ENCODE peak calls at places on chromosomes 2 and 18, in four cellular contexts. W, Y, P and X are unnamed samples.
A peak's percentile ranks its signal among the peaks of the same experiment; 100 is the strongest.

GRCh38 chr2:25374411-25374810 is 32.7 kb upstream of the DNMT3A start:
- DNase-seq in W (no peak), P (no peak), Y (no peak), X (no peak)

GRCh38 chr2:199055336-199055735 is 402.4 kb downstream of the SATB2 start:
- DNase-seq in Y (no peak), P (no peak), W (no peak), X (no peak)

GRCh38 chr2:201228271-201228911 is 31.9 kb upstream of the CASP8 start:
- DNase-seq in Y (no peak), P (no peak), W (no peak), X (no peak)

GRCh38 chr18:26480897-26481795 is 67.2 kb downstream of the KCTD1 start:
- DNase-seq in Y (no peak), W (peak; percentile 5), P (no peak), X (no peak)

GRCh38 chr2:84969511-84970265 is 1.3 kb upstream of the KCMF1 start:
- DNase-seq in W (no peak), Y (no peak), P (no peak), X (no peak)

GRCh38 chr2:136905779-136906178 is 140.4 kb downstream of the THSD7B start:
- DNase-seq in Y (no peak), W (no peak), P (no peak), X (no peak)

GRCh38 chr2:142525720-142526119 is 351.7 kb upstream of the KYNU start:
- DNase-seq in Y (no peak), P (no peak), W (no peak), X (no peak)

GRCh38 chr18:24262097-24262496 is 123.2 kb downstream of the CABYR start:
- DNase-seq in P (no peak), Y (no peak), W (no peak), X (no peak)

GRCh38 chr2:98378901-98379300 is 32.6 kb downstream of the CNGA3 start:
- DNase-seq in P (no peak), Y (peak; percentile 6), W (no peak), X (no peak)

GRCh38 chr18:7584646-7585271 is 17.6 kb downstream of the PTPRM start:
- DNase-seq in W (no peak), Y (no peak), P (no peak), X (no peak)

GRCh38 chr2:1581965-1582625 is 162.2 kb downstream of the PXDN start:
- DNase-seq in W (no peak), Y (no peak), P (no peak), X (no peak)

GRCh38 chr2:101781326-101781725 is 83.8 kb downstream of the MAP4K4 start:
- DNase-seq in P (no peak), W (no peak), Y (peak; percentile 55), X (no peak)

GRCh38 chr2:3633982-3634630 is 23.9 kb upstream of the ALLC start:
- DNase-seq in Y (no peak), W (no peak), P (no peak), X (no peak)

GRCh38 chr18:47949197-47949596 is 18.7 kb upstream of the SMAD2 start:
- DNase-seq in W (no peak), Y (no peak), P (no peak), X (no peak)

GRCh38 chr2:45652090-45653050 is 895 bp downstream of the PRKCE start:
- DNase-seq in P (no peak), W (no peak), Y (no peak), X (peak; percentile 31)

GRCh38 chr2:162989507-162989906 is 150.9 kb upstream of the KCNH7 start:
- DNase-seq in P (no peak), W (no peak), Y (no peak), X (peak; percentile 9)

GRCh38 chr2:30287190-30287589 is 55.9 kb downstream of the LBH start:
- DNase-seq in Y (no peak), P (no peak), W (no peak), X (no peak)

GRCh38 chr2:200615247-200615646 is 29.4 kb downstream of the AOX1 start:
- DNase-seq in P (no peak), W (peak; percentile 68), Y (no peak), X (no peak)

GRCh38 chr2:207163815-207164747 is 1.7 kb downstream of the KLF7 start:
- DNase-seq in W (peak; percentile 37), Y (no peak), P (no peak), X (no peak)

GRCh38 chr2:159617651-159618050 is 1.3 kb upstream of the BAZ2B start:
- DNase-seq in W (no peak), Y (peak; percentile 17), P (no peak), X (no peak)

GRCh38 chr18:48616484-48617255 is 77.8 kb downstream of the CTIF start:
- DNase-seq in W (no peak), Y (no peak), P (no peak), X (no peak)

GRCh38 chr18:39701839-39702238 is 2136.2 kb upstream of the CELF4 start:
- DNase-seq in P (no peak), W (peak; percentile 88), Y (no peak), X (no peak)

GRCh38 chr2:64700133-64700809 is 46.6 kb upstream of the SERTAD2 start:
- DNase-seq in P (peak; percentile 62), W (no peak), Y (no peak), X (no peak)

GRCh38 chr2:106932644-106933043 is 46.7 kb upstream of the ST6GAL2 start:
- DNase-seq in W (no peak), Y (no peak), P (no peak), X (no peak)

GRCh38 chr2:43199492-43200481 is 26.6 kb downstream of the ZFP36L2 start:
- DNase-seq in W (peak; percentile 83), P (no peak), Y (no peak), X (no peak)

GRCh38 chr2:122515731-122516130 is 760.3 kb downstream of the TSN start:
- DNase-seq in P (no peak), Y (no peak), W (no peak), X (no peak)

GRCh38 chr2:161020437-161020836 is 139.8 kb upstream of the TANK start:
- DNase-seq in P (no peak), Y (no peak), W (no peak), X (no peak)

GRCh38 chr18:69968073-69968472 is 20.4 kb upstream of the CD226 start:
- DNase-seq in P (no peak), Y (no peak), W (no peak), X (no peak)

GRCh38 chr2:223925106-223925505 is 20.0 kb downstream of the WDFY1 start:
- DNase-seq in W (no peak), Y (no peak), P (no peak), X (no peak)

GRCh38 chr2:170817999-170818293 is 1.3 kb downstream of the GAD1 start:
- DNase-seq in Y (no peak), P (no peak), W (no peak), X (no peak)

GRCh38 chr18:79627750-79628294 is 51.8 kb upstream of the CTDP1 start:
- DNase-seq in W (no peak), Y (no peak), P (no peak), X (no peak)

GRCh38 chr2:100629309-100629708 is 66.5 kb downstream of the PDCL3 start:
- DNase-seq in W (no peak), Y (no peak), P (no peak), X (no peak)

GRCh38 chr2:10343658-10344057 is 41.0 kb downstream of the HPCAL1 start:
- DNase-seq in P (no peak), Y (no peak), W (no peak), X (no peak)

GRCh38 chr2:10341193-10341592 is 38.5 kb downstream of the HPCAL1 start:
- DNase-seq in W (no peak), P (no peak), Y (no peak), X (no peak)

GRCh38 chr2:10343191-10343590 is 40.5 kb downstream of the HPCAL1 start:
- DNase-seq in W (no peak), Y (peak; percentile 78), P (no peak), X (no peak)

GRCh38 chr2:10340593-10340975 is 37.9 kb downstream of the HPCAL1 start:
- DNase-seq in P (no peak), Y (no peak), W (no peak), X (no peak)

GRCh38 chr2:10342245-10342951 is 39.7 kb downstream of the HPCAL1 start:
- DNase-seq in P (no peak), Y (no peak), W (no peak), X (no peak)
- TF ChIP-seq TARDBP in P (no peak), Y (no peak), W (no peak), X (no peak)

GRCh38 chr2:157176602-157177001 is 80.9 kb upstream of the GALNT5 start:
- DNase-seq in Y (no peak), W (no peak), P (no peak), X (no peak)
- TF ChIP-seq SP1 in Y (no peak), W (no peak), P (no peak), X (no peak)

GRCh38 chr18:32714571-32715148 is 58.2 kb downstream of the KLHL14 start:
- DNase-seq in Y (peak; percentile 13), P (peak; percentile 12), W (peak; percentile 79), X (peak; percentile 87)
- TF ChIP-seq TARDBP in Y (no peak), P (no peak), W (no peak), X (no peak)

DNA sequence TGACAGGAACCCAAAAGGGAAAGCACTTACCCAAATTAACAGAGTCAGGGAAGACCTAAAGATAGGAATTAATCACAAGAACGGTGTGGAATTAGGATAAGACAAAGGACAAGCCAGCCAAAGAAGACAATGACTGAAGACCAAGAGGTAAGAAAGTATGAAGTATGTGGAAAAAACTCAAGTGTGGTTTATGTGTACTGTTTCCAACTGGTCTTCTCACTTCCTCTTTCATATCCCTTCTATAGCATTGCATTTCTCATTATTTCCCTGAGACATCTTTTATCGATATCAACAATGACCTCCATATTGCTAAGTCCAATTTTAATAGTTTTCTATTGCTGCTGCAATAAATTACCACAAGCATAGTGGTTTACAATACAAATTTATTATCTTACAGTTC is 313.5 kb upstream of the SLC39A10 start:
- DNase-seq in Y (no peak), W (no peak), P (no peak), X (no peak)
- TF ChIP-seq SP1 in Y (no peak), W (no peak), P (no peak), X (no peak)

GRCh38 chr2:60230037-60230436 is 323.4 kb downstream of the BCL11A start:
- DNase-seq in W (no peak), Y (no peak), P (no peak), X (no peak)
- TF ChIP-seq TARDBP in W (no peak), Y (no peak), P (no peak), X (no peak)

GRCh38 chr18:77105680-77106079 is 26.9 kb downstream of the MBP start:
- DNase-seq in Y (no peak), P (no peak), W (no peak), X (no peak)

GRCh38 chr18:77105021-77105420 is 27.6 kb downstream of the MBP start:
- DNase-seq in P (no peak), W (no peak), Y (no peak), X (no peak)

GRCh38 chr18:77103181-77103875 is 29.3 kb downstream of the MBP start:
- DNase-seq in W (no peak), Y (no peak), P (no peak), X (no peak)

GRCh38 chr18:77102246-77103040 is 30.1 kb downstream of the MBP start:
- DNase-seq in W (no peak), Y (no peak), P (peak; percentile 74), X (peak; percentile 10)

GRCh38 chr18:77103991-77104521 is 28.5 kb downstream of the MBP start:
- DNase-seq in P (no peak), W (no peak), Y (no peak), X (no peak)
- TF ChIP-seq SP1 in P (no peak), W (no peak), Y (no peak), X (no peak)